ENCODE peak calls at places on chromosomes 1 and 21, in nine cellular contexts. E is cardiac fibroblast, P is AG04449, Q is right lobe of liver, T is IMR-90, L is suprapubic skin, J is brain microvascular endothelial cell, K is fibroblast of pulmonary artery, V is right cardiac atrium. N is an unnamed sample.

GRCh38 chr1:1106510-1107221 is 9.2 kb downstream of the C1orf159 start:
- DNase-seq in E (no peak), P (no peak), Q (peak), T (no peak), L (no peak), J (no peak), K (no peak), V (no peak), N (no peak)

GRCh38 chr21:32538147-32538792 is 47.1 kb downstream of the TCP10L start:
- DNase-seq in E (no peak), P (no peak), Q (no peak), T (no peak), L (peak), J (no peak), K (no peak), V (no peak), N (no peak)

GRCh38 chr1:211583011-211583995 is 4.3 kb upstream of the SLC30A1 start:
- DNase-seq in E (no peak), P (no peak), Q (no peak), T (no peak), L (no peak), J (no peak), K (no peak), V (no peak), N (no peak)

GRCh38 chr1:15101112-15101760 is 52.3 kb upstream of the TMEM51 start:
- DNase-seq in E (no peak), P (no peak), Q (no peak), T (no peak), L (no peak), J (no peak), K (no peak), V (no peak), N (no peak)

GRCh38 chr1:230632273-230632873 is 9.9 kb upstream of the COG2 start:
- DNase-seq in E (peak), P (no peak), Q (no peak), T (peak), L (no peak), J (peak), K (peak), V (no peak), N (no peak)

GRCh38 chr1:30775433-30775975 is 17.9 kb upstream of the LAPTM5 start:
- DNase-seq in E (no peak), P (no peak), Q (no peak), T (no peak), L (no peak), J (no peak), K (no peak), V (no peak), N (no peak)

GRCh38 chr1:87986154-87986914 is 657.7 kb downstream of the LMO4 start:
- DNase-seq in E (no peak), P (no peak), Q (no peak), T (no peak), L (no peak), J (no peak), K (no peak), V (no peak), N (no peak)

GRCh38 chr1:205488074-205488723 is 16.3 kb upstream of the CDK18 start:
- DNase-seq in E (peak), P (no peak), Q (no peak), T (peak), L (no peak), J (peak), K (peak), V (peak), N (no peak)

GRCh38 chr1:24566266-24566867 is 10.5 kb downstream of the NCMAP start:
- DNase-seq in E (peak), P (no peak), Q (peak), T (peak), L (no peak), J (no peak), K (peak), V (no peak), N (no peak)

GRCh38 chr1:212255705-212256307 is 29.4 kb upstream of the PPP2R5A start:
- DNase-seq in E (no peak), P (no peak), Q (peak), T (no peak), L (no peak), J (no peak), K (no peak), V (no peak), N (no peak)

GRCh38 chr1:98325646-98326441 is 335.7 kb upstream of the SNX7 start:
- DNase-seq in E (peak), P (peak), Q (no peak), T (peak), L (peak), J (peak), K (peak), V (peak), N (peak)

GRCh38 chr1:225766967-225767413 is 10.6 kb upstream of the SRP9 start:
- DNase-seq in E (peak), P (peak), Q (no peak), T (peak), L (no peak), J (peak), K (peak), V (peak), N (peak)

GRCh38 chr1:172069535-172069934 is 228.2 kb downstream of the DNM3 start:
- DNase-seq in E (peak), P (no peak), Q (no peak), T (peak), L (no peak), J (no peak), K (peak), V (no peak), N (peak)

GRCh38 chr1:16018308-16018707 is 465 bp upstream of the HSPB7 start:
- DNase-seq in E (no peak), P (no peak), Q (no peak), T (no peak), L (no peak), J (no peak), K (peak), V (no peak), N (no peak)

GRCh38 chr1:156077430-156077760 is 4.9 kb downstream of the MEX3A start:
- DNase-seq in E (no peak), P (no peak), Q (no peak), T (no peak), L (no peak), J (no peak), K (no peak), V (no peak), N (no peak)

GRCh38 chr21:35352066-35352770 is 303.1 kb upstream of the RUNX1 start:
- DNase-seq in E (peak), P (peak), Q (no peak), T (peak), L (no peak), J (peak), K (peak), V (no peak), N (peak)

GRCh38 chr1:43056460-43056859 is 97.8 kb upstream of the SLC2A1 start:
- DNase-seq in E (no peak), P (no peak), Q (no peak), T (no peak), L (no peak), J (no peak), K (no peak), V (no peak), N (no peak)

GRCh38 chr1:10979483-10979920 is 33.0 kb upstream of the TARDBP start:
- DNase-seq in E (no peak), P (no peak), Q (peak), T (no peak), L (peak), J (no peak), K (peak), V (peak), N (no peak)

GRCh38 chr1:67262735-67263134 is 44.9 kb upstream of the IL12RB2 start:
- DNase-seq in E (no peak), P (no peak), Q (no peak), T (no peak), L (no peak), J (no peak), K (no peak), V (no peak), N (no peak)

GRCh38 chr1:94993931-94994645 is 67.2 kb upstream of the CNN3 start:
- DNase-seq in E (no peak), P (no peak), Q (no peak), T (no peak), L (no peak), J (no peak), K (no peak), V (no peak), N (no peak)

GRCh38 chr1:153774780-153775431 is at the start of gene SLC27A3:
- DNase-seq in E (peak), P (no peak), Q (peak), T (no peak), L (peak), J (peak), K (peak), V (peak), N (no peak)

GRCh38 chr1:15948600-15949452 is 27.1 kb downstream of the ZBTB17 start:
- DNase-seq in E (peak), P (peak), Q (no peak), T (peak), L (no peak), J (peak), K (peak), V (peak), N (peak)

GRCh38 chr1:220834155-220834870 is 44.9 kb upstream of the HLX start:
- DNase-seq in E (no peak), P (no peak), Q (no peak), T (no peak), L (no peak), J (no peak), K (no peak), V (no peak), N (no peak)

DNA sequence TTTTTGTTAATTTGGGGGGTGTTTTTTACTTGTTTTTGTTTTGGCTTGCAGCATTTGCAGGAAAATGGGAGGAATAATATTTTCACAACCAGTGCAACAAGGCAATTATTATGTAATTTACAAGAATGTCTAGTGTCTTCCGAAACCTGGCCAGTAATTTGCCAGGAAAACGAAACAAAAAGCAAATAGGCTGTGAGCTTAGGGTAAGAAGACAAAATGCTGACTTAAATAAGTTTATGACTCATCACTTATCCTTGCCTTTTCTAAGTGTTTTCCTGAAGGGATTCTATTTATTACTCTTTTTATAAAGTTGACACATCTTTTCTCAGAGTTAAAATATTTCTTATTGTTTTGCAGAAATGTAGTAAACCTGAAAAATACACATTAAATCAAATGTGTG is 49.8 kb downstream of the KCNT2 start:
- DNase-seq in E (peak), P (peak), Q (no peak), T (peak), L (no peak), J (peak), K (peak), V (no peak), N (peak)
- H3K4me3 ChIP-seq in E (peak), P (no peak), Q (peak), T (peak), L (peak), J (peak), K (peak), V (peak), N (no peak)

GRCh38 chr1:13456894-13457532 is 46.8 kb downstream of the PRAMEF20 start:
- DNase-seq in E (no peak), P (no peak), Q (no peak), T (no peak), L (no peak), J (no peak), K (no peak), V (no peak), N (no peak)
- H3K4me3 ChIP-seq in E (no peak), P (no peak), Q (no peak), T (no peak), L (no peak), J (no peak), K (no peak), V (peak), N (no peak)

GRCh38 chr1:209936125-209936524 is 1.9 kb upstream of the SYT14 start:
- DNase-seq in E (no peak), P (no peak), Q (no peak), T (no peak), L (no peak), J (no peak), K (no peak), V (no peak), N (no peak)

GRCh38 chr1:209937996-209938959 is at the start of gene SYT14:
- DNase-seq in E (peak), P (no peak), Q (no peak), T (peak), L (no peak), J (peak), K (peak), V (no peak), N (no peak)
- H3K4me3 ChIP-seq in E (peak), P (peak), Q (no peak), T (peak), L (peak), J (peak), K (peak), V (peak), N (peak)

GRCh38 chr1:218499911-218500310 is 154.8 kb downstream of the TGFB2 start:
- DNase-seq in E (no peak), P (no peak), Q (no peak), T (no peak), L (no peak), J (no peak), K (no peak), V (no peak), N (no peak)

GRCh38 chr1:218496561-218496960 is 151.4 kb downstream of the TGFB2 start:
- DNase-seq in E (peak), P (peak), Q (no peak), T (peak), L (no peak), J (peak), K (peak), V (no peak), N (peak)

GRCh38 chr1:218499021-218499691 is 154.0 kb downstream of the TGFB2 start:
- DNase-seq in E (peak), P (peak), Q (no peak), T (peak), L (no peak), J (peak), K (peak), V (no peak), N (peak)

GRCh38 chr1:218495931-218496330 is 150.8 kb downstream of the TGFB2 start:
- DNase-seq in E (no peak), P (no peak), Q (no peak), T (no peak), L (no peak), J (no peak), K (no peak), V (no peak), N (no peak)

DNA sequence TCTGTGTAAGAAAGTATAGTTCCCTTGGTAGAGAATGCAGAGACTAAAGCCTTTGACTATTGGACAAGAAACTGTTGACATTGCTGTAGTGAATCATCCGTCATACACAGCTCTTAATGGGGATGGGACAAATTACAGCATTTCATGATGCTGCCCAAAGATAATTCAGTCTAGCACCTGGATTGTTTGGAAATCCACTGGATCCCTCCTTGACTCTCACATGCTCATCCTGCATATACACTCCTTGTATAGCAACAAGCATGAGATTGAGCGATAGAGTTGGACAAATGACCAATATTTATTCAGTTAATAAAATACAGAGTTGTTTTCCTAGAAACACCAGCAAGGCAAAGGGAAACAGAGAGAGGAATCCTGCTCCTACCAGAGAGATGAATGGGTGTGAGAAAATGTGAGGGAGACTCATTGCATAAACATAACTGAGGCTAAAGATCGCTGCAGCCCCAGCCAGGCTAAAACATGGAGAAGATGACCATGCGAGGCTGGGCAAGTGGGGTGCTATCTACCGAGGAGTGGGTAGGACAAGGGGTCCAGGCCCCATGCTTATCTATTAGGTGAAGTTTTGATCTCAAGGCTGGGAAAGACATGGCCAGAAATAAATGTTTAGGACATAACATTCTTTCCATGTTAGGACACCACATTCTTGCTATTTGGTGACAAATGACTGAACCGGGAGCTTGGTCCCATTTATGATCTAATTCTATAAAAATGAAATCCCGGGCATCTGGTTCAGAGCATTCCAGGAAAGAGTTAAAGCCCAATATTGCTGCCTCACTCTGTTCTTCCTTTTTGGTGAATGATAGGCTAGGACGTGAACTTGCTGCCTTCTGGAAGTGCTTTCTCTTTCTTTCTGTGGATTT is 153.2 kb downstream of the TGFB2 start:
- DNase-seq in E (peak), P (no peak), Q (no peak), T (peak), L (no peak), J (peak), K (peak), V (no peak), N (no peak)
- H3K4me3 ChIP-seq in E (no peak), P (peak), Q (no peak), T (peak), L (peak), J (peak), K (peak), V (peak), N (peak)